ENCODE peak calls at places on chromosomes 7 and 10, in four cellular contexts. L is heart right ventricle, A is AG09309, K is fibroblast of lung. U is an unnamed sample.
A peak's percentile ranks its signal among the peaks of the same experiment; 100 is the strongest.

GRCh38 chr7:5523052-5523711 is 99.5 kb upstream of the TNRC18 start:
- DNase-seq in L (no peak), A (no peak), K (peak; percentile 44), U (no peak)

GRCh38 chr10:87848998-87849397 is 14.3 kb downstream of the KLLN start:
- DNase-seq in L (no peak), A (no peak), K (no peak), U (no peak)

GRCh38 chr7:3245721-3246120 is 55.3 kb upstream of the SDK1 start:
- DNase-seq in L (no peak), A (no peak), K (no peak), U (no peak)

GRCh38 chr7:5045558-5046396 is at the start of gene RBAK:
- DNase-seq in L (peak; percentile 96), A (peak; percentile 84), K (peak; percentile 95), U (peak; percentile 70)

GRCh38 chr7:134355004-134355525 is 38.3 kb upstream of the SLC35B4 start:
- DNase-seq in L (no peak), A (no peak), K (no peak), U (no peak)

GRCh38 chr7:140007051-140007690 is 55.6 kb downstream of the PARP12 start:
- DNase-seq in L (no peak), A (no peak), K (no peak), U (no peak)

GRCh38 chr10:133126431-133127290 is 33.4 kb upstream of the KNDC1 start:
- DNase-seq in L (no peak), A (no peak), K (no peak), U (no peak)

GRCh38 chr10:129320340-129320739 is 146.7 kb upstream of the MGMT start:
- DNase-seq in L (no peak), A (no peak), K (no peak), U (no peak)

GRCh38 chr7:93030605-93031225 is 87.1 kb downstream of the SAMD9 start:
- DNase-seq in L (no peak), A (no peak), K (no peak), U (no peak)

GRCh38 chr7:23863209-23863798 is 153.3 kb downstream of the STK31 start:
- DNase-seq in L (no peak), A (peak; percentile 4), K (peak; percentile 74), U (peak; percentile 31)

GRCh38 chr7:154953006-154953684 is 49.8 kb downstream of the PAXIP1 start:
- DNase-seq in L (peak; percentile 29), A (no peak), K (peak; percentile 54), U (no peak)

GRCh38 chr7:43749383-43749940 is 9.0 kb upstream of the BLVRA start:
- DNase-seq in L (no peak), A (no peak), K (no peak), U (no peak)

GRCh38 chr7:149125189-149125863 is 798 bp downstream of the ZNF425 start:
- DNase-seq in L (no peak), A (no peak), K (peak; percentile 15), U (no peak)

GRCh38 chr7:3636131-3636860 is 335.2 kb downstream of the SDK1 start:
- DNase-seq in L (no peak), A (no peak), K (no peak), U (no peak)

GRCh38 chr7:68244411-68244810 is 1247.8 kb downstream of the TYW1 start:
- DNase-seq in L (no peak), A (no peak), K (no peak), U (no peak)

GRCh38 chr10:74078037-74078436 is 72.6 kb downstream of the AP3M1 start:
- DNase-seq in L (no peak), A (no peak), K (peak; percentile 30), U (peak; percentile 80)

GRCh38 chr7:81079736-81080135 is 160.9 kb upstream of the SEMA3C start:
- DNase-seq in L (no peak), A (no peak), K (no peak), U (no peak)

GRCh38 chr10:100866575-100867098 is 46.1 kb upstream of the SLF2 start:
- DNase-seq in L (no peak), A (no peak), K (no peak), U (no peak)

GRCh38 chr7:14009453-14010418 is 20.3 kb upstream of the ETV1 start:
- DNase-seq in L (no peak), A (no peak), K (no peak), U (no peak)

GRCh38 chr7:72114129-72114528 is 298.0 kb downstream of the CALN1 start:
- DNase-seq in L (no peak), A (no peak), K (no peak), U (no peak)

GRCh38 chr7:98250789-98251188 is 1.2 kb downstream of the TECPR1 start:
- DNase-seq in L (no peak), A (no peak), K (no peak), U (no peak)

GRCh38 chr10:14261341-14261740 is 69.4 kb downstream of the FRMD4A start:
- DNase-seq in L (no peak), A (no peak), K (no peak), U (no peak)

GRCh38 chr10:93417886-93418285 is 64.2 kb downstream of the MYOF start:
- DNase-seq in L (no peak), A (no peak), K (no peak), U (no peak)

GRCh38 chr7:131409129-131409766 is 81.6 kb downstream of the MKLN1 start:
- DNase-seq in L (no peak), A (no peak), K (no peak), U (no peak)

GRCh38 chr7:135161669-135162068 is 8.8 kb downstream of the CYREN start:
- DNase-seq in L (no peak), A (no peak), K (no peak), U (no peak)

GRCh38 chr10:50409965-50410811 is 158.9 kb upstream of the ASAH2 start:
- DNase-seq in L (no peak), A (no peak), K (no peak), U (no peak)

GRCh38 chr10:90227259-90227658 is 525.9 kb downstream of the KIF20B start:
- DNase-seq in L (no peak), A (peak; percentile 4), K (peak; percentile 74), U (peak; percentile 96)

GRCh38 chr10:133318494-133319127 is 9.9 kb downstream of the ZNF511 start:
- DNase-seq in L (no peak), A (no peak), K (peak; percentile 47), U (no peak)

GRCh38 chr7:523436-524336 is 4.0 kb upstream of the PDGFA start:
- DNase-seq in L (no peak), A (no peak), K (no peak), U (no peak)

GRCh38 chr7:521221-522070 is 1.8 kb upstream of the PDGFA start:
- DNase-seq in L (peak; percentile 82), A (no peak), K (no peak), U (no peak)

GRCh38 chr7:524800-525199 is 5.2 kb upstream of the PDGFA start:
- DNase-seq in L (no peak), A (no peak), K (no peak), U (no peak)

GRCh38 chr7:522071-522937 is 2.7 kb upstream of the PDGFA start:
- DNase-seq in L (peak; percentile 78), A (no peak), K (peak; percentile 29), U (no peak)

DNA sequence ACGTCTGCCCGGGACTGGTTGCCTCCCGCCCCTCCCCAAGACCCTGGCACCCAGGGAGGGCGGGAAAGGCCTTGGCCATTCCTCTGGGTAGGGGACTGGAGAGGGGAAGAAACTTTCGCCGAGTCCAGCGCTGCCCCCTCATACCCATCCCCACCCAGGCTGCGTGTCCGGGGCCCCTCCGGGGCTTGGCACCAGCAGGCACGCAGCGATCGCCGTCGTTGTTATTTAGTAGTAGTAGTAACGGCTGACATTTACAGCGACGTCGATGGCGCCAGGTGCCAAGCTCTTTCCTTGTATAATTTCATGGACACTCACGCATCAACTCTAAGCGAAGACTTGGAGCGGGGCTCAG is 3.3 kb upstream of the PDGFA start:
- DNase-seq in L (no peak), A (no peak), K (no peak), U (no peak)
- H3K4me3 ChIP-seq in L (peak overlapping the region; percentile 60), A (no peak overlapping the region), K (no peak overlapping the region), U (no peak overlapping the region)

DNA sequence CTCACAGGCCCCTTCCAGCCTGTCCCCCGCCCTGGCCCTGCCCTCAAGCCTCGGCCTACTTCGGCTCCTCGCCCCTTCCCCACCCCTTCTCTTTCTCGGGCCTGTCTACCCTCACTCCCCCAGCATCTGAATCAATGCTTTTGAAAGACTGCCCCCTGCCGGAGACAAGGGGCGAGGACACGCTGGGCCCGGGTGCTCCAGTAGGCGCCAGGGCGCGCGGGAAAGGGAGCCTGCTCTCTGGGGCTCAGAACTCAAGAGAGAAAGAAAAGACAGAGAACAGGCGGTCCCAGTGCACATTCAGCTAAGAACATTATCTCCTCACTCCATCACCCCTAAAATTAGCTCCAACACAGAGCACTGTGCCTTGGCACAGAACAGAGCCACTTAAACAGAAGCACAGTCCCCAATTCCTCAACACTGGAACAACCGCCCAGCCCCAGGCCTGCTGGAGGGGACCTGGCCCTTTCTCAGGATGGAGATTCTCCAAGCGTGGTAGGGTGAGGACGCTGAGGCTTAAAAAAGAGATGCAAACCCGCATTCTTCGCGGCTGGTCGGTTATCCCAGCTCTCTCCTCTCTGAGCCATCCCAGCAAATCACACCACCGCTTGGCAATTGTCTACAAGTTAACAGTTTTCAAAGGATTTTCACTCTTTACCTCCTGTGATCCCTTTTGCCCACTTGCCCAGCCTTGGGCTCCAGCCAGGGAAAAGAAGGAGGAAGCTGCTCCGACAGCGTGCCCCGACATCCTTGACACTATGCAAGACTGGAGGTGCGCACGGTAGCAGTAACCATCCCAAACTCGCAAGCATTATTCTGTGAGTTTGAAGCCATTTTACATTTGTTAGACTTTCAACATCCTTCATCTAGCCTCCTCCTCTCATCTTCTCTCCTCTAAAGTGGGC is 2.1 kb downstream of the GIGYF1 start:
- DNase-seq in L (peak; percentile 83), A (no peak), K (peak; percentile 72), U (peak; percentile 55)
- H3K4me3 ChIP-seq in L (peak overlapping the region; percentile 70), A (peak overlapping the region; percentile 72), K (peak overlapping the region; percentile 74), U (peak overlapping the region; percentile 82)

GRCh38 chr7:66296555-66296954 is 91.4 kb downstream of the TPST1 start:
- DNase-seq in L (no peak), A (no peak), K (peak; percentile 86), U (no peak)
- H3K4me3 ChIP-seq in L (no peak overlapping the region), A (no peak overlapping the region), K (no peak overlapping the region), U (no peak overlapping the region)

GRCh38 chr7:24926623-24927539 is 53.1 kb downstream of the OSBPL3 start:
- DNase-seq in L (no peak), A (peak; percentile 56), K (no peak), U (no peak)
- H3K4me3 ChIP-seq in L (no peak overlapping the region), A (no peak overlapping the region), K (no peak overlapping the region), U (no peak overlapping the region)

DNA sequence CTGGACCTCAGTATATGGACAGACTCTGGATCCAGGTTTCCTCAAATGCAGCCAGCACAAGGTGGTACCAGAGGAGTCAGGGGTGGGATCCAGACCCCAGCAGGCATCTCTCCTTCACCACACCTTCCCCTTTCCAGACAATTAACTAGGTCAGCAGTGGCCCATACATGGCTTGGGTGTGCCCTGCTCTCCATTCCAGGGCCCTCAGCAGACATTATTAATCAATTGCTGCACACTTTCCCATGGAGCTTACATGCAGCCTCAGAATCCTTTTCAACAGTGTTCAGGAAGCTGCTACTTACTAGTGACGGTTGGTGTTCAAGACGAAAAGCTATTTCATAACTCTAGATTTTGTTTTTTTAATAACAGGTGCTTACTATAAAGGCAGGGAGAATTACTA is 6.0 kb downstream of the COL13A1 start:
- DNase-seq in L (no peak), A (no peak), K (peak; percentile 53), U (no peak)
- H3K4me3 ChIP-seq in L (no peak overlapping the region), A (no peak overlapping the region), K (no peak overlapping the region), U (no peak overlapping the region)

GRCh38 chr10:62047960-62048383 is 146.5 kb downstream of the ARID5B start:
- DNase-seq in L (no peak), A (no peak), K (no peak), U (no peak)
- H3K4me3 ChIP-seq in L (no peak overlapping the region), A (no peak overlapping the region), K (no peak overlapping the region), U (no peak overlapping the region)